ENCODE peak calls at places on chromosomes 2 and 18, in ten cellular contexts. One of them, this sample, is unnamed.

GRCh38 chr2:2739231-2739795 is 408.2 kb upstream of the MYT1L start:
- DNase-seq in fibroblast of the aortic adventitia: no peak
- DNase-seq in epithelial cell of proximal tubule: no peak
- DNase-seq in AG10803: no peak
- DNase-seq in GM12865: no peak
- DNase-seq in astrocyte of the spinal cord: no peak
- DNase-seq in HCT116: no peak
- DNase-seq in A549: no peak
- DNase-seq in fibroblast of mammary gland: no peak
- DNase-seq in H9: no peak
- DNase-seq in this sample: no peak

GRCh38 chr2:148930046-148930775 is 55.2 kb downstream of the KIF5C start:
- DNase-seq in fibroblast of the aortic adventitia: peak
- DNase-seq in AG10803: peak
- DNase-seq in A549: no peak
- DNase-seq in HCT116: no peak
- DNase-seq in GM12865: no peak
- DNase-seq in astrocyte of the spinal cord: no peak
- DNase-seq in H9: no peak
- DNase-seq in epithelial cell of proximal tubule: no peak
- DNase-seq in fibroblast of mammary gland: peak
- DNase-seq in this sample: no peak

GRCh38 chr2:179860255-179861026 is 971 bp downstream of the ZNF385B start:
- DNase-seq in epithelial cell of proximal tubule: no peak
- DNase-seq in A549: no peak
- DNase-seq in AG10803: no peak
- DNase-seq in astrocyte of the spinal cord: no peak
- DNase-seq in fibroblast of mammary gland: no peak
- DNase-seq in HCT116: no peak
- DNase-seq in H9: peak
- DNase-seq in fibroblast of the aortic adventitia: no peak
- DNase-seq in GM12865: no peak
- DNase-seq in this sample: no peak

GRCh38 chr2:71893646-71894045 is 254.0 kb downstream of the CYP26B1 start:
- DNase-seq in GM12865: no peak
- DNase-seq in astrocyte of the spinal cord: no peak
- DNase-seq in A549: no peak
- DNase-seq in H9: no peak
- DNase-seq in epithelial cell of proximal tubule: no peak
- DNase-seq in fibroblast of the aortic adventitia: no peak
- DNase-seq in AG10803: no peak
- DNase-seq in HCT116: no peak
- DNase-seq in fibroblast of mammary gland: no peak
- DNase-seq in this sample: no peak

GRCh38 chr18:7174359-7175107 is 56.4 kb upstream of the LRRC30 start:
- DNase-seq in A549: no peak
- DNase-seq in HCT116: no peak
- DNase-seq in fibroblast of the aortic adventitia: no peak
- DNase-seq in fibroblast of mammary gland: peak
- DNase-seq in astrocyte of the spinal cord: no peak
- DNase-seq in AG10803: no peak
- DNase-seq in GM12865: no peak
- DNase-seq in H9: peak
- DNase-seq in epithelial cell of proximal tubule: no peak
- DNase-seq in this sample: no peak

GRCh38 chr2:10048501-10049171 is 5.3 kb downstream of the KLF11 start:
- DNase-seq in AG10803: peak
- DNase-seq in astrocyte of the spinal cord: peak
- DNase-seq in fibroblast of the aortic adventitia: peak
- DNase-seq in HCT116: peak
- DNase-seq in A549: peak
- DNase-seq in H9: no peak
- DNase-seq in GM12865: peak
- DNase-seq in epithelial cell of proximal tubule: no peak
- DNase-seq in fibroblast of mammary gland: peak
- DNase-seq in this sample: peak

GRCh38 chr2:197182668-197183067 is 127.9 kb downstream of the ANKRD44 start:
- DNase-seq in fibroblast of mammary gland: no peak
- DNase-seq in fibroblast of the aortic adventitia: no peak
- DNase-seq in GM12865: no peak
- DNase-seq in H9: no peak
- DNase-seq in AG10803: no peak
- DNase-seq in HCT116: no peak
- DNase-seq in astrocyte of the spinal cord: no peak
- DNase-seq in epithelial cell of proximal tubule: no peak
- DNase-seq in A549: no peak
- DNase-seq in this sample: no peak

GRCh38 chr2:117551858-117552257 is 262.6 kb upstream of the DDX18 start:
- DNase-seq in fibroblast of mammary gland: no peak
- DNase-seq in HCT116: no peak
- DNase-seq in epithelial cell of proximal tubule: no peak
- DNase-seq in AG10803: no peak
- DNase-seq in astrocyte of the spinal cord: no peak
- DNase-seq in H9: no peak
- DNase-seq in A549: no peak
- DNase-seq in GM12865: no peak
- DNase-seq in fibroblast of the aortic adventitia: no peak
- DNase-seq in this sample: no peak

GRCh38 chr2:70978388-70979357 is at the start of gene ANKRD53:
- DNase-seq in astrocyte of the spinal cord: peak
- DNase-seq in HCT116: no peak
- DNase-seq in A549: no peak
- DNase-seq in GM12865: no peak
- DNase-seq in fibroblast of mammary gland: peak
- DNase-seq in fibroblast of the aortic adventitia: no peak
- DNase-seq in H9: peak
- DNase-seq in AG10803: peak
- DNase-seq in epithelial cell of proximal tubule: no peak
- DNase-seq in this sample: no peak

GRCh38 chr2:192017844-192018243 is 171.0 kb upstream of the CAVIN2 start:
- DNase-seq in fibroblast of the aortic adventitia: no peak
- DNase-seq in fibroblast of mammary gland: no peak
- DNase-seq in HCT116: no peak
- DNase-seq in AG10803: no peak
- DNase-seq in GM12865: no peak
- DNase-seq in astrocyte of the spinal cord: no peak
- DNase-seq in epithelial cell of proximal tubule: no peak
- DNase-seq in A549: no peak
- DNase-seq in H9: no peak
- DNase-seq in this sample: no peak

GRCh38 chr18:45167109-45167551 is 448.1 kb upstream of the SLC14A2 start:
- DNase-seq in fibroblast of the aortic adventitia: peak
- DNase-seq in AG10803: peak
- DNase-seq in A549: no peak
- DNase-seq in HCT116: no peak
- DNase-seq in epithelial cell of proximal tubule: no peak
- DNase-seq in fibroblast of mammary gland: peak
- DNase-seq in H9: no peak
- DNase-seq in GM12865: peak
- DNase-seq in astrocyte of the spinal cord: peak
- DNase-seq in this sample: no peak

GRCh38 chr18:74951165-74951760 is 257.7 kb downstream of the PTGR3 start:
- DNase-seq in A549: peak
- DNase-seq in HCT116: no peak
- DNase-seq in fibroblast of mammary gland: peak
- DNase-seq in epithelial cell of proximal tubule: peak
- DNase-seq in GM12865: peak
- DNase-seq in fibroblast of the aortic adventitia: peak
- DNase-seq in H9: no peak
- DNase-seq in AG10803: peak
- DNase-seq in astrocyte of the spinal cord: peak
- DNase-seq in this sample: no peak

GRCh38 chr2:26627350-26628105 is 13.6 kb downstream of the CIB4 start:
- DNase-seq in H9: no peak
- DNase-seq in fibroblast of mammary gland: no peak
- DNase-seq in HCT116: no peak
- DNase-seq in epithelial cell of proximal tubule: no peak
- DNase-seq in fibroblast of the aortic adventitia: no peak
- DNase-seq in AG10803: no peak
- DNase-seq in GM12865: no peak
- DNase-seq in A549: no peak
- DNase-seq in astrocyte of the spinal cord: no peak
- DNase-seq in this sample: peak

GRCh38 chr18:34661464-34662087 is 48.5 kb upstream of the DTNA start:
- DNase-seq in astrocyte of the spinal cord: peak
- DNase-seq in epithelial cell of proximal tubule: no peak
- DNase-seq in H9: peak
- DNase-seq in A549: peak
- DNase-seq in AG10803: peak
- DNase-seq in GM12865: peak
- DNase-seq in fibroblast of the aortic adventitia: peak
- DNase-seq in HCT116: peak
- DNase-seq in fibroblast of mammary gland: peak
- DNase-seq in this sample: no peak

GRCh38 chr2:5076599-5076998 is 615.6 kb upstream of the SOX11 start:
- DNase-seq in AG10803: no peak
- DNase-seq in H9: peak
- DNase-seq in fibroblast of the aortic adventitia: no peak
- DNase-seq in A549: no peak
- DNase-seq in fibroblast of mammary gland: no peak
- DNase-seq in epithelial cell of proximal tubule: no peak
- DNase-seq in astrocyte of the spinal cord: no peak
- DNase-seq in GM12865: no peak
- DNase-seq in HCT116: no peak
- DNase-seq in this sample: no peak

GRCh38 chr2:5074738-5075137 is 617.4 kb upstream of the SOX11 start:
- DNase-seq in A549: no peak
- DNase-seq in H9: no peak
- DNase-seq in epithelial cell of proximal tubule: no peak
- DNase-seq in astrocyte of the spinal cord: no peak
- DNase-seq in HCT116: no peak
- DNase-seq in fibroblast of the aortic adventitia: no peak
- DNase-seq in GM12865: no peak
- DNase-seq in AG10803: no peak
- DNase-seq in fibroblast of mammary gland: no peak
- DNase-seq in this sample: no peak

GRCh38 chr2:5077479-5078089 is 614.6 kb upstream of the SOX11 start:
- DNase-seq in fibroblast of mammary gland: no peak
- DNase-seq in fibroblast of the aortic adventitia: no peak
- DNase-seq in AG10803: no peak
- DNase-seq in H9: no peak
- DNase-seq in A549: no peak
- DNase-seq in epithelial cell of proximal tubule: no peak
- DNase-seq in astrocyte of the spinal cord: peak
- DNase-seq in HCT116: no peak
- DNase-seq in GM12865: no peak
- DNase-seq in this sample: no peak
- TF ChIP-seq CTCF in fibroblast of mammary gland: no peak
- TF ChIP-seq CTCF in fibroblast of the aortic adventitia: no peak
- TF ChIP-seq CTCF in AG10803: no peak
- TF ChIP-seq CTCF in H9: peak
- TF ChIP-seq CTCF in A549: no peak
- TF ChIP-seq CTCF in epithelial cell of proximal tubule: peak
- TF ChIP-seq CTCF in astrocyte of the spinal cord: peak
- TF ChIP-seq CTCF in HCT116: no peak
- TF ChIP-seq CTCF in GM12865: no peak
- TF ChIP-seq CTCF in this sample: peak

GRCh38 chr2:231361701-231362588 is 33.6 kb upstream of the B3GNT7 start:
- DNase-seq in AG10803: no peak
- DNase-seq in epithelial cell of proximal tubule: no peak
- DNase-seq in fibroblast of mammary gland: no peak
- DNase-seq in H9: no peak
- DNase-seq in GM12865: peak
- DNase-seq in HCT116: no peak
- DNase-seq in fibroblast of the aortic adventitia: no peak
- DNase-seq in astrocyte of the spinal cord: no peak
- DNase-seq in A549: no peak
- DNase-seq in this sample: peak
- TF ChIP-seq CTCF in AG10803: no peak
- TF ChIP-seq CTCF in epithelial cell of proximal tubule: no peak
- TF ChIP-seq CTCF in fibroblast of mammary gland: no peak
- TF ChIP-seq CTCF in H9: peak
- TF ChIP-seq CTCF in GM12865: peak
- TF ChIP-seq CTCF in HCT116: peak
- TF ChIP-seq CTCF in fibroblast of the aortic adventitia: no peak
- TF ChIP-seq CTCF in astrocyte of the spinal cord: no peak
- TF ChIP-seq CTCF in A549: no peak
- TF ChIP-seq CTCF in this sample: no peak

DNA sequence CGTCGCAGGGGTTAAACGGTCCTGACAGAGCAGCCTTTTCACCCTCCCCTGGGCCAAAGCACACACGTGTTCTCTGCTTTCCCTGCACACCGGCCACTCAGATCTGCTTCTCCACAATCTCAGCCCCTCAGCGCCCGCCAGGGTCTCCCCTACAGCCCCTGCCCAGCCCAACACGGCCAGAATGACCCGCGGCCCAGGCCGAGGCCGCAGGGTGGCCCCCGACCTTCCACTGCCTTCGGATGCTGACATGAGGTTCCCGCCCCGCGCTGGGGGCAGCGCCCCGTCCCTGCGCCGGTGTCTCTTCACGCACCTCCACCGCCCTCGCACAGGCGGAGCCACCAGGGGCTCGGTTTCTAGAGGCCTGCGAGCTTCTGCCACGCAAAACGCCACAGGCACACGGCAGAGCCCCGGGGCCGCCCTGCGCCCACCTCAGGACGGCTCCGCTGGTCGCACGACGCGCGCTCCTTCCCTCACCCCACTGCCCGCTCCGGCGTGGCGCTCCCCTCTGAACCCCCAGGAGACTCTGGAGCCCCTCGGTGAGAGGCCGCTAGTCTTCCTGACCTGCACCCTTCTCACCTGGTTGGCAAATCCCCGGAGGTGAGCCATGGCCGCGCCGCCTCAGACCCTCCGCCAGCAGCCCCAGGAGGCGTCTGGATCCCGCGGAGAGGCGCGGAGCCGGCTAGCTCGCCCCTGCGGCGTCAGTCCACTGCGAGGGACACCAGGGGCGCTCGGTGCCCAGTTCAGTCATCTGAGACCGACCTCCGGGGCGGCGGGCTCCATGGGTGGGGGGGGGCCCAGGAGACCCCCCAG is 749 bp downstream of the STK25 start:
- DNase-seq in H9: peak
- DNase-seq in GM12865: peak
- DNase-seq in fibroblast of the aortic adventitia: peak
- DNase-seq in epithelial cell of proximal tubule: no peak
- DNase-seq in HCT116: no peak
- DNase-seq in astrocyte of the spinal cord: peak
- DNase-seq in fibroblast of mammary gland: peak
- DNase-seq in A549: peak
- DNase-seq in AG10803: peak
- DNase-seq in this sample: peak
- TF ChIP-seq CTCF in H9: peak
- TF ChIP-seq CTCF in GM12865: peak
- TF ChIP-seq CTCF in fibroblast of the aortic adventitia: no peak
- TF ChIP-seq CTCF in epithelial cell of proximal tubule: no peak
- TF ChIP-seq CTCF in HCT116: no peak
- TF ChIP-seq CTCF in astrocyte of the spinal cord: peak
- TF ChIP-seq CTCF in fibroblast of mammary gland: no peak
- TF ChIP-seq CTCF in A549: no peak
- TF ChIP-seq CTCF in AG10803: no peak
- TF ChIP-seq CTCF in this sample: peak

GRCh38 chr2:181281206-181281832 is 175.9 kb upstream of the ITGA4 start:
- DNase-seq in fibroblast of the aortic adventitia: no peak
- DNase-seq in fibroblast of mammary gland: no peak
- DNase-seq in GM12865: peak
- DNase-seq in AG10803: no peak
- DNase-seq in A549: no peak
- DNase-seq in epithelial cell of proximal tubule: no peak
- DNase-seq in astrocyte of the spinal cord: no peak
- DNase-seq in H9: no peak
- DNase-seq in HCT116: no peak
- DNase-seq in this sample: no peak

GRCh38 chr2:181273986-181274385 is 183.2 kb upstream of the ITGA4 start:
- DNase-seq in A549: no peak
- DNase-seq in fibroblast of mammary gland: peak
- DNase-seq in astrocyte of the spinal cord: no peak
- DNase-seq in AG10803: peak
- DNase-seq in GM12865: no peak
- DNase-seq in fibroblast of the aortic adventitia: no peak
- DNase-seq in H9: no peak
- DNase-seq in HCT116: no peak
- DNase-seq in epithelial cell of proximal tubule: no peak
- DNase-seq in this sample: no peak

GRCh38 chr2:181275643-181276070 is 181.5 kb upstream of the ITGA4 start:
- DNase-seq in GM12865: peak
- DNase-seq in A549: no peak
- DNase-seq in epithelial cell of proximal tubule: no peak
- DNase-seq in astrocyte of the spinal cord: no peak
- DNase-seq in AG10803: no peak
- DNase-seq in fibroblast of mammary gland: no peak
- DNase-seq in HCT116: no peak
- DNase-seq in H9: peak
- DNase-seq in fibroblast of the aortic adventitia: no peak
- DNase-seq in this sample: no peak
- TF ChIP-seq CTCF in GM12865: no peak
- TF ChIP-seq CTCF in A549: no peak
- TF ChIP-seq CTCF in epithelial cell of proximal tubule: no peak
- TF ChIP-seq CTCF in astrocyte of the spinal cord: no peak
- TF ChIP-seq CTCF in AG10803: no peak
- TF ChIP-seq CTCF in fibroblast of mammary gland: no peak
- TF ChIP-seq CTCF in HCT116: no peak
- TF ChIP-seq CTCF in H9: peak
- TF ChIP-seq CTCF in fibroblast of the aortic adventitia: no peak
- TF ChIP-seq CTCF in this sample: no peak